ENCODE peak calls at places on chromosome 1, in seven cellular contexts. R, U, Y, D, J, Z and A are unnamed samples.
A peak's percentile ranks its signal among the peaks of the same experiment; 100 is the strongest.

GRCh38 chr1:208242186-208242585 is 2.0 kb downstream of the PLXNA2 start:
- DNase-seq in R (no peak), U (no peak), Y (no peak), D (no peak), J (no peak), Z (no peak), A (peak; percentile 33)

GRCh38 chr1:215566556-215567490 is at the start of gene KCTD3:
- DNase-seq in R (peak; percentile 84), U (peak; percentile 70), Y (peak; percentile 90), D (peak; percentile 70), J (peak; percentile 69), Z (peak; percentile 76), A (peak; percentile 83)

GRCh38 chr1:56524263-56524662 is 55.1 kb downstream of the PLPP3 start:
- DNase-seq in R (no peak), U (no peak), Y (no peak), D (no peak), J (no peak), Z (no peak), A (no peak)

GRCh38 chr1:19504796-19505693 is 19.7 kb upstream of the CAPZB start:
- DNase-seq in R (peak; percentile 65), U (no peak), Y (no peak), D (no peak), J (peak; percentile 81), Z (no peak), A (peak; percentile 53)

GRCh38 chr1:17010601-17011438 is 908 bp downstream of the ATP13A2 start:
- DNase-seq in R (peak; percentile 51), U (no peak), Y (peak; percentile 71), D (peak; percentile 32), J (peak; percentile 47), Z (peak; percentile 63), A (peak; percentile 62)

GRCh38 chr1:203304391-203304918 is 864 bp upstream of the BTG2 start:
- DNase-seq in R (no peak), U (no peak), Y (no peak), D (no peak), J (no peak), Z (no peak), A (no peak)

GRCh38 chr1:209041936-209042335 is 541.6 kb upstream of the CAMK1G start:
- DNase-seq in R (no peak), U (no peak), Y (no peak), D (no peak), J (no peak), Z (no peak), A (no peak)

GRCh38 chr1:169594391-169594790 is 8.1 kb upstream of the F5 start:
- DNase-seq in R (no peak), U (no peak), Y (no peak), D (no peak), J (no peak), Z (no peak), A (no peak)

GRCh38 chr1:9833632-9834031 is 9.9 kb upstream of the CLSTN1 start:
- DNase-seq in R (no peak), U (no peak), Y (no peak), D (no peak), J (no peak), Z (no peak), A (no peak)

GRCh38 chr1:203559523-203559922 is 65.6 kb downstream of the OPTC start:
- DNase-seq in R (peak; percentile 29), U (no peak), Y (peak; percentile 73), D (no peak), J (peak; percentile 54), Z (no peak), A (no peak)

GRCh38 chr1:1358433-1359201 is at the start of gene MXRA8:
- DNase-seq in R (peak; percentile 80), U (no peak), Y (no peak), D (peak; percentile 69), J (peak; percentile 93), Z (no peak), A (peak; percentile 49)

DNA sequence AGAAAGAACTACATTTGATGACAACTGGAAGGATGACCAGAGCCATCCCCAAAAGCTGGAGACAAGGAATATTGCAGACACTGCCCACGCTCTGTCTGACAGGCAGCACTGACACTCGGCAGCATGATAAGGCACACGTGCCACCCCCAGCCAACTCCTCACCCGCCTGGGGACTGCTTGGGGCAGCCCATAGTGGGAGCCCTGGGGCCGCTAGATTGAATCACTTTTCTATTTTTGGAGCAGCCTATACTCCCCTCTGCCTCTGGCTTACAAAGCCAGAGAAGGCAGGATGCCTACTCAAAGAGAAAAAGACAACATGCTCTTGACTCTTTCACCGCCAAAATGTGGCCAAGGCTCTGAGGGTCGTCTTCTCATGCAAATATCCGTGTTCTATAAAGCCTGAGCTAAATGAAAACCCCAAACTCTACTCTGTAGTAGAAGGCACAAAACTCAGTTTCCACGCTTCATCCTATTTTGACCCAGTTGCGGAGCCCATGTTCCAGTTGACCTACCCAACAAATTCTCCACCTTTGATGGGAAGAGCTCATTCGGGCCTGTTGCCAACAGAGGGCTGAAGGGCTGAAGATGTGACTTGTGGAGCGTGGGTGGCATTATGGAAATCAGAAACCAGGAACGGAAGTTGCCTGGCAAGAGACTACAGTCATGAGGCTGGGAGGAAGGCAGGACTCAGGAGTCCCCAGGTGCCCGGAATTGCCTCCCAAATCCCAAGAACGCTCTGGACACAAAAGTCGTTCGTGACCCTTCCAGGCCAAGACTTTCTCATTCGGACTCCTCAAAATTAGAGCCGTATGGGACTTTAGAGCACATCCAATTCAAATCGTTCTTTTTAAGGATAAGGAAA is 1.1 kb downstream of the SMG5 start:
- DNase-seq in R (peak; percentile 73), U (no peak), Y (peak; percentile 64), D (no peak), J (no peak), Z (no peak), A (no peak)
- TF ChIP-seq POLR2A in R (no peak), U (no peak), Y (no peak), D (no peak), J (no peak), Z (no peak), A (no peak)

GRCh38 chr1:244678687-244679086 is 25.8 kb downstream of the DESI2 start:
- DNase-seq in R (no peak), U (no peak), Y (no peak), D (no peak), J (no peak), Z (no peak), A (no peak)

GRCh38 chr1:244675167-244675566 is 22.2 kb downstream of the DESI2 start:
- DNase-seq in R (no peak), U (no peak), Y (no peak), D (no peak), J (no peak), Z (no peak), A (no peak)

GRCh38 chr1:244680667-244681066 is 27.7 kb downstream of the DESI2 start:
- DNase-seq in R (no peak), U (no peak), Y (no peak), D (no peak), J (no peak), Z (no peak), A (no peak)
- H3K4me3 ChIP-seq in R (no peak overlapping the region), U (no peak overlapping the region), Y (no peak overlapping the region), D (no peak overlapping the region), J (no peak overlapping the region), Z (no peak overlapping the region), A (no peak overlapping the region)

GRCh38 chr1:27176323-27176722 is 21.4 kb upstream of the SLC9A1 start:
- DNase-seq in R (no peak), U (no peak), Y (no peak), D (no peak), J (no peak), Z (no peak), A (no peak)
- H3K9me3 ChIP-seq in R (no peaks in the 10 kb centered on the region), U (peaks cover 5% of the 10 kb centered on the region), Y (no peaks in the 10 kb centered on the region), D (no peaks in the 10 kb centered on the region), J (no peaks in the 10 kb centered on the region), Z (no peaks in the 10 kb centered on the region), A (no peaks in the 10 kb centered on the region)

DNA sequence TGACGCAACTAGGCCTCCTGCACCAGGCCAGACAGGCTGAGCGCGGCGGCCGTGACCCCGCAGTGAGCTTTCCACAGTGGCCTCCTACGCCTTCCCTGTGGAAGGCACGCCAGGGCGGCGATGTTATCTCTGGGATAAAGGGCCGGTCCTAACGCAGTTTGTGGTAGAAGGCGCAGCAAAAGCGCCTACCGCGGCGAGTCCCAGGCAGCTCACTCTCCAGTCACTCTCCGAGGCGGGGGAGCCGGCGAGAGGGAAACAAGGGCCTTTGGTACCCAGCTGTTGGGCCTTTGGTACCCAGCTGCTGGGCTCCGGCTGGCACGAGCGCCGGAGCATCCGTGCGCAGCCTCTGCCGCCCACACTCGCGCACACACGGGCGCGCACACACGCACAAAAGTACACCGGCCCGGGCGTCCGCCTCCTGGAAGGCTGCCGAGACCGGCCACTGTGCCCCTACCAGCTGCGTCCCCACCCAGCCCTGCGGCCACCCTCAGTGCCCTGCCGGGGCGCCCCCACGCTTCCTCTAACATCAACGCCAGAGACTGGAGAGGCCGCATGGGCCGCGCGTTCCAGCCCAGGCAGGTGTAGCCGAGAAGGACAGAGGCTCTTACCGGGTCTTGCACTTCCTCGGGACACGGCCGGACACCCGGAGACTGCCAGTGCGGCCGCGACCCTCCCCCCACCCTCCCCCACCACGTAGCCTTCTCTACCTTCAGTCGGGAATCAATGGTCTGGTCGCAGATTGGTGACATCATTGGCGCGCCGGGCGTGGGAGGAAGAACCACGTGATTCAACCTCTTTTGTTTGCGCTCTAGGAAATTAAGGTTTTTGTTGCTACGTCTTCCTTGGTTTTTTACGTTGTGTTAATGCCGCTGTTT is 19.5 kb upstream of the ADAR start:
- DNase-seq in R (peak; percentile 95), U (peak; percentile 78), Y (peak; percentile 87), D (peak; percentile 84), J (peak; percentile 90), Z (peak; percentile 92), A (peak; percentile 92)
- TF ChIP-seq POLR2A in R (no peak), U (peak; percentile 29), Y (peak; percentile 25), D (no peak), J (no peak), Z (no peak), A (no peak)

GRCh38 chr1:54566438-54567141 is 18.6 kb downstream of the ACOT11 start:
- DNase-seq in R (no peak), U (no peak), Y (no peak), D (no peak), J (no peak), Z (no peak), A (no peak)

GRCh38 chr1:54565113-54565501 is 17.1 kb downstream of the ACOT11 start:
- DNase-seq in R (no peak), U (no peak), Y (no peak), D (no peak), J (no peak), Z (no peak), A (no peak)

GRCh38 chr1:54559771-54560231 is 11.8 kb downstream of the ACOT11 start:
- DNase-seq in R (no peak), U (no peak), Y (peak; percentile 63), D (no peak), J (no peak), Z (no peak), A (no peak)

GRCh38 chr1:54567961-54568360 is 19.9 kb downstream of the ACOT11 start:
- DNase-seq in R (no peak), U (no peak), Y (no peak), D (no peak), J (no peak), Z (no peak), A (no peak)

GRCh38 chr1:54564312-54565112 is 16.5 kb downstream of the ACOT11 start:
- DNase-seq in R (no peak), U (no peak), Y (no peak), D (peak; percentile 36), J (no peak), Z (peak; percentile 93), A (peak; percentile 81)
- H3K4me3 ChIP-seq in R (no peak overlapping the region), U (no peak overlapping the region), Y (no peak overlapping the region), D (no peak overlapping the region), J (no peak overlapping the region), Z (peak overlapping the region; percentile 43), A (no peak overlapping the region)

DNA sequence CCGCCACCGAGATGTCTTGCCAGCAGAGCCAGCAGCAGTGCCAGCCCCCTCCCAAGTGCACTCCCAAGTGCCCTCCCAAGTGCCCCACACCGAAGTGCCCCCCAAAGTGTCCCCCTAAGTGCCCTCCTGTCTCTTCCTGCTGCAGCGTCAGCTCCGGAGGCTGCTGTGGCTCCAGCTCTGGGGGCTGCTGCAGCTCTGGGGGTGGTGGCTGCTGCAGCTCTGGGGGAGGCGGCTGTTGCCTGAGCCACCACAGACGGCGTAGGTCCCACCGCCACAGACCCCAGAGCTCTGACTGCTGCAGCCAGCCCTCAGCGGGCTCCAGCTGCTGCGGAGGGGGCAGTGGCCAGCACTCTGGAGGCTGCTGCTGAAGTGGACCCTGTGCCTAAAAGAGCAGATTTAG is 1.4 kb downstream of the LCE1F start:
- DNase-seq in R (no peak), U (no peak), Y (no peak), D (no peak), J (no peak), Z (no peak), A (no peak)
- H3K9me3 ChIP-seq in R (no peaks in the 10 kb centered on the region), U (no peaks in the 10 kb centered on the region), Y (no peaks in the 10 kb centered on the region), D (no peaks in the 10 kb centered on the region), J (no peaks in the 10 kb centered on the region), Z (no peaks in the 10 kb centered on the region), A (no peaks in the 10 kb centered on the region)